ENCODE peak calls at places on chromosomes 7 and 10, in four cellular contexts. I is adrenal gland, J is IMR-90, N is H1. W is an unnamed sample.
A peak's percentile ranks its signal among the peaks of the same experiment; 100 is the strongest.

GRCh38 chr10:77606751-77607150 is 30.9 kb downstream of the KCNMA1 start:
- DNase-seq in I (no peak), J (no peak), N (no peak), W (no peak)

GRCh38 chr7:4687956-4688355 is 5.9 kb downstream of the FOXK1 start:
- DNase-seq in I (no peak), J (no peak), N (no peak), W (no peak)

GRCh38 chr7:151311294-151311864 is 30.2 kb upstream of the NUB1 start:
- DNase-seq in I (peak; percentile 42), J (no peak), N (no peak), W (no peak)

GRCh38 chr10:43229208-43230061 is 37.4 kb downstream of the RASGEF1A start:
- DNase-seq in I (no peak), J (no peak), N (no peak), W (peak; percentile 88)

GRCh38 chr10:17387861-17388503 is 66.4 kb downstream of the ST8SIA6 start:
- DNase-seq in I (no peak), J (no peak), N (no peak), W (no peak)

GRCh38 chr7:27964840-27965239 is 215.8 kb downstream of the JAZF1 start:
- DNase-seq in I (no peak), J (no peak), N (no peak), W (no peak)

GRCh38 chr7:67551027-67551426 is 554.4 kb downstream of the TYW1 start:
- DNase-seq in I (no peak), J (no peak), N (no peak), W (no peak)

GRCh38 chr7:20199015-20199737 is 18.0 kb downstream of the MACC1 start:
- DNase-seq in I (peak; percentile 77), J (peak; percentile 87), N (no peak), W (peak; percentile 76)

GRCh38 chr10:126759531-126759930 is 89.0 kb upstream of the C10orf90 start:
- DNase-seq in I (no peak), J (no peak), N (no peak), W (no peak)

GRCh38 chr7:132422502-132423101 is 153.7 kb downstream of the PLXNA4 start:
- DNase-seq in I (no peak), J (no peak), N (no peak), W (peak; percentile 37)

GRCh38 chr7:114310344-114311118 is 104.1 kb upstream of the FOXP2 start:
- DNase-seq in I (no peak), J (no peak), N (no peak), W (no peak)

GRCh38 chr7:47404005-47404404 is 177.9 kb downstream of the TNS3 start:
- DNase-seq in I (peak; percentile 33), J (peak; percentile 53), N (no peak), W (no peak)

GRCh38 chr10:80460399-80461207 is 6.5 kb downstream of the TSPAN14 start:
- DNase-seq in I (peak; percentile 70), J (peak; percentile 63), N (no peak), W (no peak)

GRCh38 chr7:154853727-154854095 is 149.2 kb downstream of the PAXIP1 start:
- DNase-seq in I (no peak), J (no peak), N (no peak), W (no peak)

GRCh38 chr10:133324198-133324792 is 12.4 kb downstream of the CALY start:
- DNase-seq in I (peak; percentile 89), J (peak; percentile 55), N (no peak), W (peak; percentile 87)

GRCh38 chr10:96719850-96720421 is 378 bp downstream of the PIK3AP1 start:
- DNase-seq in I (peak; percentile 69), J (no peak), N (peak; percentile 27), W (peak; percentile 96)

GRCh38 chr10:71893920-71894319 is 42.9 kb upstream of the PSAP start:
- DNase-seq in I (no peak), J (no peak), N (no peak), W (peak; percentile 44)

GRCh38 chr7:115346685-115347084 is 424.8 kb downstream of the MDFIC start:
- DNase-seq in I (no peak), J (no peak), N (no peak), W (no peak)

GRCh38 chr10:23918839-23919238 is 290.1 kb upstream of the KIAA1217 start:
- DNase-seq in I (no peak), J (no peak), N (peak; percentile 25), W (no peak)

GRCh38 chr7:7709263-7709662 is 9.1 kb downstream of the RPA3 start:
- DNase-seq in I (no peak), J (no peak), N (peak; percentile 15), W (no peak)

GRCh38 chr10:29619273-29619672 is 15.5 kb downstream of the SVIL start:
- DNase-seq in I (no peak), J (peak; percentile 83), N (no peak), W (no peak)

GRCh38 chr10:13335881-13336280 is 12.2 kb downstream of the SEPHS1 start:
- DNase-seq in I (no peak), J (no peak), N (no peak), W (no peak)

GRCh38 chr10:4663162-4663992 is 162.6 kb upstream of the AKR1E2 start:
- DNase-seq in I (peak; percentile 62), J (peak; percentile 99), N (no peak), W (no peak)

GRCh38 chr10:91422915-91423314 is 12.8 kb downstream of the HECTD2 start:
- DNase-seq in I (no peak), J (no peak), N (no peak), W (no peak)

GRCh38 chr7:302054-302992 is 12.4 kb downstream of the FOXL3 start:
- DNase-seq in I (no peak), J (no peak), N (no peak), W (peak; percentile 41)

GRCh38 chr7:867406-868188 is 8.8 kb upstream of the GET4 start:
- DNase-seq in I (no peak), J (peak; percentile 54), N (no peak), W (peak; percentile 73)

GRCh38 chr10:80690434-80690833 is 152.7 kb downstream of the SH2D4B start:
- DNase-seq in I (no peak), J (no peak), N (no peak), W (no peak)

GRCh38 chr7:22649686-22650085 is 77.3 kb upstream of the IL6 start:
- DNase-seq in I (no peak), J (no peak), N (no peak), W (no peak)

GRCh38 chr7:22651534-22652243 is 75.3 kb upstream of the IL6 start:
- DNase-seq in I (no peak), J (peak; percentile 83), N (no peak), W (no peak)

GRCh38 chr7:22653981-22654380 is 73.0 kb upstream of the IL6 start:
- DNase-seq in I (no peak), J (no peak), N (no peak), W (no peak)

GRCh38 chr7:22647451-22648257 is 79.3 kb upstream of the IL6 start:
- DNase-seq in I (no peak), J (peak; percentile 98), N (no peak), W (no peak)

DNA sequence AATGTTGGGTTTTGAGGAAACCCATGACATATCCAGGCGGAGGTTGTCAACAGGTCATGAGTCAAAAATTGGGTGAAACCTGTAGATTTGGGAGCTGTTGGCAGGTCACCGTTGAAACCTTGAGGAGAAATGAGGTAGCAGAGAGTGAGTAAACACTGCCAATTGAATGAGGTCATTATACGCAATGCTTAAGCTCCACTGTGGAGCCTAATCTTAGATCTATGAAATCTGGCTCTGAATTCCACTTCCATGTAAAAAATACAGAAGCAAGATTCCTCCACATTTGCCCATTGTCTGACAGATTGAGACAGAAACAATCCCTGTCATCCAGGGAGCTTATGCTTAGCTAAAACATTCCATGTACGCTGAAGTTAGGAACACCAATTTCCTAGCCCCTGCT is 76.0 kb upstream of the IL6 start:
- DNase-seq in I (no peak), J (peak; percentile 43), N (no peak), W (no peak)
- TF ChIP-seq POLR2A in I (no peak), J (no peak), N (no peak), W (no peak)

DNA sequence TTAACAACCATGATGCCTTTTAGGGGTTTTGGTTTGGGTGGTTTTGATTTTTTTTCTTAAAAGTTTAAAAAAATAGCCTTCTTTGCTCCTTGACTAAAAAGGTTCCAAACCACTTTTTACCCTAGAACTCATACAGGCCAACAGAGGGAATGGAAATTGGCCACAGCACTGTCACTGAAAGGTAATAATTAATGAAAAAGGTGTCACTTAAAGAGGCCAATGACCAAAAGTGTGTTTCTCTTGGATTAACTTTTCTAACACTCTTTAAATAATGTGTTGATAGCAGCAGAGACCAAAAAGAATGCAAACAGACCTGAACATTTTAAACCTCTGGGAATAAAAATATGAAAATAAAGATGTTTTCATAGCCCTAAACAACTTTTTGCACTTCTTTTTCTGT is 221.1 kb upstream of the TCF7L2 start:
- DNase-seq in I (no peak), J (no peak), N (no peak), W (no peak)
- H3K4me1 ChIP-seq in I (peaks cover 10% of the 10 kb centered on the region), J (peaks cover 3% of the 10 kb centered on the region), N (peaks cover 10% of the 10 kb centered on the region), W (peaks cover 13% of the 10 kb centered on the region)

GRCh38 chr10:113162960-113163359 is 212.9 kb downstream of the TCF7L2 start:
- DNase-seq in I (no peak), J (no peak), N (no peak), W (no peak)

GRCh38 chr10:113167702-113168101 is 217.7 kb downstream of the TCF7L2 start:
- DNase-seq in I (no peak), J (no peak), N (no peak), W (no peak)

GRCh38 chr10:113168560-113168959 is 218.5 kb downstream of the TCF7L2 start:
- DNase-seq in I (no peak), J (no peak), N (no peak), W (no peak)

GRCh38 chr10:113169111-113169510 is 219.1 kb downstream of the TCF7L2 start:
- DNase-seq in I (no peak), J (no peak), N (no peak), W (no peak)

DNA sequence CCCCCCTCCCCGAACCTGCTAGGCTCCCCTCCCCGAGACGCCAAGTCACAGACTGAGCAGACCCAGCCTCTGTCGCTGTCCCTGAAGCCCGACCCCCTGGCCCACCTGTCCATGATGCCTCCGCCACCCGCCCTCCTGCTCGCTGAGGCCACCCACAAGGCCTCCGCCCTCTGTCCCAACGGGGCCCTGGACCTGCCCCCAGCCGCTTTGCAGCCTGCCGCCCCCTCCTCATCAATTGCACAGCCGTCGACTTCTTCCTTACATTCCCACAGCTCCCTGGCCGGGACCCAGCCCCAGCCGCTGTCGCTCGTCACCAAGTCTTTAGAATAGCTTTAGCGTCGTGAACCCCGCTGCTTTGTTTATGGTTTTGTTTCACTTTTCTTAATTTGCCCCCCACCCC is 215.6 kb downstream of the TCF7L2 start:
- DNase-seq in I (no peak), J (no peak), N (no peak), W (no peak)
- TF ChIP-seq POLR2A in I (no peak), J (no peak), N (no peak), W (no peak)

GRCh38 chr10:28283251-28283650 is 19.6 kb downstream of the MPP7 start:
- DNase-seq in I (no peak), J (no peak), N (no peak), W (no peak)

GRCh38 chr10:28284126-28284525 is 18.7 kb downstream of the MPP7 start:
- DNase-seq in I (no peak), J (no peak), N (no peak), W (no peak)

GRCh38 chr10:28280652-28281051 is 22.2 kb downstream of the MPP7 start:
- DNase-seq in I (no peak), J (peak; percentile 51), N (no peak), W (no peak)

GRCh38 chr10:28281726-28282325 is 21.0 kb downstream of the MPP7 start:
- DNase-seq in I (no peak), J (no peak), N (no peak), W (no peak)

DNA sequence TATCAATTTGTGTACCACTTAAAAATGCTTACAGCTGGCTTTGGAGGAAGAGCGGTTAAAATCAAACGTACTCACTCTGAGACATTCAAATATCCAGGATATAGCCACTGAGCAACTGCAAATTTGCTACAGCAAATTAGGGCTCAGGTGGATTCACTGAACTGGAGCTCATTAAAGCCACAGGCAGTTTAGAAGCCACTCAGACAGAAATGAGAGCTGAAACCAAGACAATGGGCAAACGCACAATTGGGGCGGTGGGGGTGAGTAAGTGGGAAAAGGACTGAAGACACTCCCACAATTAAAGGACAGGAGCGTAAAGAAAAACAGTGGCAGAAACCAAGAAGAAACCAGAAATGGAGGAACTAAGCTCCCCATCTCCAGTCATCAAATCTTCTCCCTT is 20.5 kb downstream of the MPP7 start:
- DNase-seq in I (no peak), J (no peak), N (no peak), W (no peak)
- H3K4me1 ChIP-seq in I (no peaks in the 10 kb centered on the region), J (peaks cover 2% of the 10 kb centered on the region), N (no peaks in the 10 kb centered on the region), W (peaks cover 8% of the 10 kb centered on the region)